ENCODE peak calls at places on chromosomes 16 and 17, in four cellular contexts. I, A, H and Y are unnamed samples.

GRCh38 chr16:83113317-83113716 is 486.5 kb downstream of the CDH13 start:
- DNase-seq in I (peak; percentile 63), A (no peak), H (no peak), Y (no peak)

GRCh38 chr17:55587608-55588139 is 76.4 kb upstream of the SMIM36 start:
- DNase-seq in A (no peak), H (no peak), I (no peak), Y (no peak)

GRCh38 chr16:88856122-88856827 is 472 bp downstream of the GALNS start:
- DNase-seq in A (no peak), I (peak; percentile 55), H (peak; percentile 40), Y (no peak)

GRCh38 chr16:23595951-23596720 is at the start of gene NDUFAB1:
- DNase-seq in I (peak; percentile 90), A (peak; percentile 80), H (peak; percentile 94), Y (peak; percentile 81)

GRCh38 chr16:10065014-10065413 is 117.2 kb downstream of the GRIN2A start:
- DNase-seq in A (no peak), I (no peak), H (no peak), Y (no peak)

GRCh38 chr17:80927791-80928216 is 63.8 kb upstream of the CHMP6 start:
- DNase-seq in I (no peak), A (no peak), H (no peak), Y (no peak)

GRCh38 chr16:5158494-5158893 is 60.9 kb upstream of the EEF2KMT start:
- DNase-seq in H (no peak), A (no peak), I (no peak), Y (no peak)

GRCh38 chr16:13961099-13961811 is 41.3 kb downstream of the ERCC4 start:
- DNase-seq in H (no peak), I (no peak), A (no peak), Y (no peak)

GRCh38 chr16:47705268-47705667 is 244.1 kb downstream of the PHKB start:
- DNase-seq in H (no peak), A (no peak), I (no peak), Y (no peak)

GRCh38 chr17:41537614-41537954 is 9.5 kb upstream of the KRT19 start:
- DNase-seq in H (no peak), A (no peak), I (no peak), Y (no peak)

GRCh38 chr17:38870259-38871165 is 654 bp downstream of the LASP1 start:
- DNase-seq in I (peak; percentile 65), H (peak; percentile 56), A (peak; percentile 47), Y (peak; percentile 25)

GRCh38 chr17:17198281-17198680 is 7.9 kb downstream of the PLD6 start:
- DNase-seq in H (no peak), I (no peak), A (no peak), Y (no peak)

GRCh38 chr17:45956090-45956489 is 43.0 kb upstream of the STH start:
- DNase-seq in I (no peak), A (no peak), H (no peak), Y (no peak)

GRCh38 chr17:82369211-82369610 is 2.4 kb upstream of the UTS2R start:
- DNase-seq in A (no peak), H (no peak), I (no peak), Y (no peak)

GRCh38 chr17:73401911-73402310 is 90.1 kb upstream of the CDC42EP4 start:
- DNase-seq in A (no peak), H (no peak), I (peak; percentile 63), Y (no peak)

GRCh38 chr16:85923153-85924021 is 24.4 kb downstream of the IRF8 start:
- DNase-seq in I (no peak), A (no peak), H (no peak), Y (no peak)

GRCh38 chr17:45127209-45127582 is 5.1 kb downstream of the PLCD3 start:
- DNase-seq in A (no peak), H (no peak), I (no peak), Y (no peak)

GRCh38 chr17:73430848-73431247 is 119.0 kb upstream of the CDC42EP4 start:
- DNase-seq in I (no peak), A (no peak), H (no peak), Y (no peak)

GRCh38 chr17:75523647-75524046 is 1.9 kb upstream of the LLGL2 start:
- DNase-seq in I (no peak), A (no peak), H (no peak), Y (no peak)

GRCh38 chr16:30896890-30897730 is 696 bp downstream of the CTF1 start:
- DNase-seq in A (peak; percentile 40), H (peak; percentile 58), I (peak; percentile 94), Y (peak; percentile 55)

GRCh38 chr16:56258508-56259424 is 67.5 kb downstream of the GNAO1 start:
- DNase-seq in A (no peak), H (no peak), I (no peak), Y (no peak)

GRCh38 chr17:49993423-49994037 is 1.5 kb downstream of the DLX3 start:
- DNase-seq in H (no peak), A (no peak), I (peak; percentile 55), Y (no peak)

GRCh38 chr16:51756447-51757123 is 605.5 kb upstream of the SALL1 start:
- DNase-seq in I (no peak), H (no peak), A (no peak), Y (no peak)

GRCh38 chr17:71187145-71187878 is 933.5 kb upstream of the SOX9 start:
- DNase-seq in I (no peak), A (no peak), H (no peak), Y (no peak)

GRCh38 chr17:49249292-49249794 is 18.8 kb upstream of the PHOSPHO1 start:
- DNase-seq in A (no peak), I (no peak), H (no peak), Y (no peak)

GRCh38 chr17:46124695-46125592 is 68.3 kb downstream of the KANSL1 start:
- DNase-seq in I (no peak), H (no peak), A (no peak), Y (no peak)

GRCh38 chr16:26644912-26645543 is 421.7 kb upstream of the C16orf82 start:
- DNase-seq in A (no peak), I (no peak), H (no peak), Y (no peak)

GRCh38 chr16:82603784-82604411 is 22.9 kb upstream of the CDH13 start:
- DNase-seq in H (no peak), A (no peak), I (peak; percentile 59), Y (no peak)

GRCh38 chr16:2032285-2033056 is 5.8 kb downstream of the NHERF2 start:
- DNase-seq in H (no peak), I (no peak), A (no peak), Y (no peak)

GRCh38 chr16:964696-965395 is 5.9 kb downstream of the LMF1 start:
- DNase-seq in A (no peak), I (no peak), H (no peak), Y (no peak)

GRCh38 chr17:29760771-29761682 is 138.3 kb upstream of the CORO6 start:
- DNase-seq in I (peak; percentile 77), A (peak; percentile 73), H (peak; percentile 93), Y (peak; percentile 81)

GRCh38 chr16:67278773-67279295 is 498 bp upstream of the PLEKHG4 start:
- DNase-seq in H (no peak), I (peak; percentile 59), A (peak; percentile 10), Y (no peak)

GRCh38 chr17:57915532-57915931 is 39.7 kb downstream of the CUEDC1 start:
- DNase-seq in H (no peak), A (no peak), I (no peak), Y (no peak)

GRCh38 chr17:67246648-67247415 is 1.8 kb upstream of the HELZ start:
- DNase-seq in A (no peak), H (no peak), I (peak; percentile 50), Y (no peak)

GRCh38 chr17:48634446-48635208 is 8.5 kb upstream of the HOXB9 start:
- DNase-seq in H (no peak), I (no peak), A (no peak), Y (no peak)

GRCh38 chr16:81185416-81185815 is 53.1 kb upstream of the BCO1 start:
- DNase-seq in A (no peak), I (no peak), H (no peak), Y (no peak)

GRCh38 chr17:41413353-41413752 is 11.0 kb downstream of the KRT37 start:
- DNase-seq in A (no peak), H (no peak), I (no peak), Y (no peak)

GRCh38 chr16:57972285-57972684 is 1.4 kb upstream of the CNGB1 start:
- DNase-seq in A (no peak), H (no peak), I (no peak), Y (no peak)

GRCh38 chr16:28609631-28610594 is at the start of gene SULT1A1:
- DNase-seq in A (no peak), I (peak; percentile 38), H (no peak), Y (no peak)

GRCh38 chr16:740459-740763 is 386 bp downstream of the CIAO3 start:
- DNase-seq in I (no peak), A (no peak), H (no peak), Y (no peak)